ENCODE peak calls at places on chromosomes 12 and 14, in nine cellular contexts. Q is HCT116, O is prostate gland, Y is esophagus muscularis mucosa, I is GM12878, M is transverse colon, D is H1, W is stomach, X is SK-N-MC. N is an unnamed sample. For H3K9me3, the result is how much of the 10 kb centered on the place peaks cover.

GRCh38 chr14:51780741-51781140 is 79.7 kb upstream of the GNG2 start:
- DNase-seq in X (no peak), Y (no peak), O (no peak), W (no peak), Q (no peak), M (no peak), D (no peak), I (no peak), N (no peak)

GRCh38 chr14:104101086-104101621 is 15.7 kb downstream of the ASPG start:
- DNase-seq in O (peak), X (no peak), M (peak), I (no peak), D (no peak), Q (no peak), W (peak), Y (no peak), N (peak)

GRCh38 chr12:99027491-99027890 is 382.4 kb downstream of the APAF1 start:
- DNase-seq in X (no peak), Y (no peak), W (no peak), Q (no peak), O (no peak), M (no peak), D (no peak), I (no peak), N (no peak)

GRCh38 chr14:54211562-54212308 is 185.1 kb upstream of the CDKN3 start:
- DNase-seq in M (no peak), I (no peak), D (no peak), O (no peak), X (no peak), W (no peak), Y (no peak), Q (peak), N (no peak)

GRCh38 chr12:42180990-42181611 is 36.4 kb upstream of the GXYLT1 start:
- DNase-seq in D (no peak), Y (no peak), M (no peak), W (no peak), Q (no peak), X (peak), O (no peak), I (no peak), N (no peak)

GRCh38 chr14:89184952-89185351 is 232.1 kb downstream of the FOXN3 start:
- DNase-seq in D (no peak), Y (peak), O (no peak), I (no peak), X (no peak), W (no peak), Q (no peak), M (no peak), N (no peak)

GRCh38 chr12:11645391-11645790 is 4.1 kb upstream of the ETV6 start:
- DNase-seq in Y (no peak), M (no peak), D (no peak), X (no peak), O (no peak), I (no peak), Q (no peak), W (no peak), N (no peak)

GRCh38 chr14:83356080-83356479 is 1822.4 kb upstream of the SEL1L start:
- DNase-seq in Q (no peak), O (no peak), X (no peak), M (no peak), D (no peak), W (no peak), I (no peak), Y (no peak), N (no peak)

GRCh38 chr14:90924618-90925345 is 108.6 kb upstream of the TTC7B start:
- DNase-seq in W (peak), Q (no peak), I (no peak), D (no peak), Y (no peak), M (no peak), X (peak), O (no peak), N (no peak)

GRCh38 chr12:50069069-50069468 is 11.7 kb downstream of the ASIC1 start:
- DNase-seq in O (no peak), Y (no peak), W (no peak), Q (no peak), I (no peak), M (no peak), X (no peak), D (no peak), N (peak)

GRCh38 chr12:51922146-51922545 is 14.8 kb downstream of the ACVRL1 start:
- DNase-seq in W (no peak), O (no peak), D (no peak), I (no peak), X (no peak), Q (no peak), M (no peak), Y (no peak), N (no peak)

GRCh38 chr12:25491396-25491948 is 61.6 kb downstream of the LMNTD1 start:
- DNase-seq in W (no peak), Q (no peak), O (no peak), Y (no peak), I (no peak), D (no peak), M (no peak), X (no peak), N (no peak)

GRCh38 chr14:87503711-87504110 is 489.3 kb downstream of the GALC start:
- DNase-seq in Y (no peak), W (no peak), X (no peak), O (no peak), M (no peak), Q (no peak), I (no peak), D (no peak), N (no peak)

GRCh38 chr12:78035913-78036658 is 205.4 kb downstream of the NAV3 start:
- DNase-seq in O (no peak), W (no peak), X (no peak), M (no peak), I (no peak), D (no peak), Y (no peak), Q (no peak), N (no peak)

GRCh38 chr12:47808049-47808448 is 11.7 kb downstream of the HDAC7 start:
- DNase-seq in W (no peak), X (no peak), D (no peak), M (peak), Y (no peak), Q (no peak), O (no peak), I (peak), N (peak)

GRCh38 chr12:117331691-117332090 is 29.7 kb downstream of the NOS1 start:
- DNase-seq in M (no peak), Y (no peak), D (no peak), X (no peak), W (no peak), Q (no peak), O (no peak), I (no peak), N (no peak)

GRCh38 chr14:74582910-74583581 is 29.0 kb downstream of the LTBP2 start:
- DNase-seq in Q (no peak), O (no peak), M (no peak), I (no peak), Y (no peak), D (no peak), W (peak), X (no peak), N (peak)

GRCh38 chr14:63717704-63718103 is 10.2 kb downstream of the SGPP1 start:
- DNase-seq in Q (peak), I (no peak), Y (no peak), X (no peak), O (no peak), M (no peak), D (no peak), W (no peak), N (no peak)

GRCh38 chr14:62077676-62078261 is 315.5 kb downstream of the SNAPC1 start:
- DNase-seq in O (no peak), X (no peak), D (no peak), Q (no peak), Y (no peak), I (peak), W (no peak), M (no peak), N (no peak)

GRCh38 chr12:15839682-15840081 is 42.5 kb upstream of the STRAP start:
- DNase-seq in Y (no peak), I (no peak), X (no peak), D (no peak), O (no peak), W (no peak), M (no peak), Q (no peak), N (no peak)

GRCh38 chr14:68018598-68018997 is 199.0 kb downstream of the RAD51B start:
- DNase-seq in X (peak), Y (no peak), M (no peak), D (no peak), I (no peak), W (no peak), O (no peak), Q (no peak), N (no peak)

GRCh38 chr14:68079941-68080697 is 260.5 kb downstream of the RAD51B start:
- DNase-seq in D (no peak), W (no peak), O (no peak), M (no peak), Y (no peak), X (no peak), Q (no peak), I (no peak), N (no peak)

GRCh38 chr14:78007160-78007559 is 163.0 kb upstream of the NRXN3 start:
- DNase-seq in M (no peak), Y (no peak), D (no peak), Q (no peak), I (no peak), O (no peak), W (no peak), X (no peak), N (no peak)

GRCh38 chr14:82422186-82422585 is 888.5 kb upstream of the SEL1L start:
- DNase-seq in Y (no peak), Q (no peak), M (no peak), D (no peak), W (no peak), X (no peak), O (no peak), I (no peak), N (no peak)

GRCh38 chr12:22437031-22437806 is 102.7 kb upstream of the ST8SIA1 start:
- DNase-seq in D (no peak), O (no peak), Q (no peak), I (no peak), M (no peak), X (no peak), W (no peak), Y (no peak), N (peak)

GRCh38 chr14:90505531-90505930 is 108.7 kb downstream of the CALM1 start:
- DNase-seq in D (no peak), O (no peak), M (no peak), X (no peak), Y (no peak), W (no peak), I (no peak), Q (no peak), N (peak)

GRCh38 chr12:107801150-107801549 is 26.6 kb downstream of the ASCL4 start:
- DNase-seq in X (no peak), W (no peak), Q (no peak), M (no peak), Y (no peak), I (no peak), D (no peak), O (no peak), N (no peak)

GRCh38 chr12:14988035-14988434 is 15.2 kb downstream of the PDE6H start:
- DNase-seq in Y (no peak), W (no peak), D (no peak), X (no peak), M (no peak), O (no peak), Q (no peak), I (no peak), N (no peak)

GRCh38 chr12:92144631-92145480 is 790 bp downstream of the BTG1 start:
- DNase-seq in X (no peak), W (peak), M (peak), D (no peak), I (no peak), Y (no peak), Q (no peak), O (peak), N (peak)
- TF ChIP-seq POLR2AphosphoS5 in X (no peak), W (no peak), M (peak), D (peak), I (peak), Y (peak), Q (no peak), O (peak), N (peak)

GRCh38 chr14:99127651-99128167 is 144.3 kb downstream of the BCL11B start:
- DNase-seq in Y (peak), W (peak), Q (no peak), O (peak), I (no peak), X (no peak), M (no peak), D (no peak), N (no peak)

GRCh38 chr14:99129998-99130397 is 142.0 kb downstream of the BCL11B start:
- DNase-seq in M (no peak), X (no peak), Q (no peak), D (no peak), W (no peak), I (no peak), O (no peak), Y (no peak), N (no peak)

GRCh38 chr14:99128185-99128584 is 143.8 kb downstream of the BCL11B start:
- DNase-seq in I (no peak), Y (peak), Q (no peak), D (no peak), W (peak), M (no peak), X (no peak), O (peak), N (no peak)

GRCh38 chr14:99131632-99132271 is 140.2 kb downstream of the BCL11B start:
- DNase-seq in M (no peak), I (no peak), W (peak), Y (peak), Q (no peak), O (no peak), X (no peak), D (no peak), N (peak)

DNA sequence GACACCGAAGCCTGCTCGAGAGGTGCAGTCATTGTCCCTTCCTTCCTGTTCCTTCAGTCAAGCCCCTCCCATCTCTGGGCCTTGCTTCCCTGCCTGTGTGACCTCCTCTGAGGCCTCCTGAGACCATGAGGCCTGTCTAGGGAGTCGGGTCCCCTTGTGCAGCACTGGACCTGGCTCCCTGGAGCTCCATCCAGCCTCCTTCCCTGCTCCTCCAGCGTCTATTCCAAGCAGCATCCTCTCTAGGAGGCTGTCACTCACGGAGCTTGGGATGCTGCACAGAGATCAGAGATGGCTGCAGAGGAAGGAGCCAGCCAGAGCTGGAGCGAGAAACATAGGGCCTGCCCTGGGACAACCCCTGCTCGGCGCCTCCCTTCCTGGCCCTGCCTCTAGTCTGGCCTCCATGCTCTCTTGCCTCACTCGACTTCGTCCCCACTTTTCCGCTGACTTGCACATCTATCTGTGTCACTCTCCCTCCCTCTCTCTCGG is 142.7 kb downstream of the BCL11B start:
- DNase-seq in I (no peak), M (no peak), Q (no peak), O (no peak), Y (peak), W (peak), D (no peak), X (no peak), N (peak)
- H3K9me3 ChIP-seq in I (under half), M (under half), Q (under half), O (under half), Y (under half), W (under half), D (under half), X (under half), N (under half)

GRCh38 chr14:103057372-103058208 is at the start of gene CDC42BPB:
- DNase-seq in Y (peak), M (peak), W (peak), D (peak), X (no peak), O (peak), Q (peak), I (no peak), N (peak)
- TF ChIP-seq POLR2AphosphoS5 in Y (peak), M (no peak), W (no peak), D (no peak), X (peak), O (peak), Q (peak), I (no peak), N (peak)

GRCh38 chr14:105864651-105865265 is 338.4 kb downstream of the TMEM121 start:
- DNase-seq in M (no peak), Y (no peak), D (no peak), I (no peak), X (no peak), O (no peak), Q (no peak), W (peak), N (peak)

GRCh38 chr14:105867961-105868599 is 341.7 kb downstream of the TMEM121 start:
- DNase-seq in Q (no peak), W (peak), I (no peak), D (no peak), Y (no peak), M (no peak), X (no peak), O (no peak), N (peak)

GRCh38 chr14:105865266-105865903 is 339.0 kb downstream of the TMEM121 start:
- DNase-seq in Y (no peak), W (peak), Q (no peak), M (no peak), D (no peak), I (no peak), O (no peak), X (no peak), N (peak)

GRCh38 chr14:105865904-105866840 is 339.8 kb downstream of the TMEM121 start:
- DNase-seq in W (peak), O (no peak), X (no peak), D (no peak), Q (no peak), M (no peak), Y (no peak), I (no peak), N (peak)

DNA sequence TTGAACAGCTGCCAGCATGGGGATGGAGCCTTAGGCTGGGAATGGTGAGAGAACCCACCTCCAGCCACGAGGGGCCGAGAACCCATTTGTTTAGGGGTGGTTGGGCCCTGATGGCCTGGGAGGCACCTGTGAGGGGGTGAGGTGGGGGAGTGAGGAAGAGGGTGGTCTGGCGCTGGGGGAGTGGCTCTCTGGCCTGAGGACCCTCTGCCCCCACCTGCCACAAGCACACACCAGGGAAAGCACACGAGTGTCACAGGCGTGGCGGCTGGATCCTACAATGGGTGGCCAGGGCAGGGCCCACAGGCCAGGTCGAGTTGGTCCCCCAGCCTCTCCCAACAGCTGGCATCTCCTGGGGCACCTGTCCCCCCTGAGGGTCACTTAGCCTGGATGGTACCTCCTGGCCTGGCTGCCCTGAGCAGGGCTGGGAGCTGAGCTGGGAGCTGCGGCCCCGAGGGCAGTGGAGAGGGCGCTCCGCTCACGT is 340.5 kb downstream of the TMEM121 start:
- DNase-seq in X (no peak), W (peak), Q (no peak), M (no peak), Y (no peak), I (no peak), O (no peak), D (no peak), N (peak)
- H3K9me3 ChIP-seq in X (under half), W (under half), Q (under half), M (under half), Y (under half), I (under half), O (under half), D (half or more), N (under half)

DNA sequence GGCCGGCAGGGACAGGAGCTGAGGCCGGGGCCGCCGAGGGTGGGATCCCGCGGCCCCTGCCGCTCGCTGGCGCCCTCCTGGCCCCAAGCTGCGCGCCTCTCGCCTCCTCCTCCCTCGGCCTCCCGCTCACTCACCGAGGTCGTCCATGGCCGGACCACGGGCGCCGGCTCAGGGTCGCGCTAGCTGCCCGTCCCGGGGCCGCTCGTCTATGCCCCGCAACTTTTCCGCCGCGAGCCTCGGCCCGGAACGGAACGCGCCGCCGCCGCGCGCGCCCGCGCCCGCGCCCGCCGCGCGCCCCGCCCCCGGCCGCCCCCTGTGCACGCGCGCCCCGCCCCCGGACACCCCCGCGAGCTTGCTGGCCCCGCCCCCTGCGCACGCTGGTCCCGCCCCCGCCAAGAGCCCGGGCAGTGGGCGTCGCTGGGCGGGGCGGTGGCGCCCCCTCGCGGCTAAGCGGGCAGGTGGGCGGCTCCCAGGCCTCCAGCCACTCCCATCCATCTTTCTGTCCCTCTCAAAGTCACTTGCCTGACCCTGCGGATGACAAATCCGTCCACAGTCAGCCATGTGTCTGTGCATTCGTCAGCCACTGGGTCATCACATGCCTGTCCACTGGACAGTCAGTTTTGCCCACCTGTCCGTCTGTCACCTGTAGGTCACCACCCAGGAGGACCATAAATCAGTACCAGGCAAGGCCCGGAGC is at the start of gene PXN:
- DNase-seq in X (no peak), Y (no peak), W (peak), M (peak), Q (peak), D (no peak), O (peak), I (peak), N (peak)
- TF ChIP-seq POLR2AphosphoS5 in X (peak), Y (peak), W (no peak), M (peak), Q (peak), D (no peak), O (peak), I (no peak), N (peak)

GRCh38 chr12:132940071-132940719 is 15.9 kb downstream of the ZNF605 start:
- DNase-seq in Y (no peak), I (no peak), O (no peak), Q (no peak), M (no peak), D (no peak), W (no peak), X (no peak), N (no peak)
- H3K9me3 ChIP-seq in Y (half or more), I (under half), O (under half), Q (under half), M (half or more), D (half or more), W (half or more), X (under half), N (half or more)